ENCODE peak calls at places on chromosomes 16 and 17, in six cellular contexts. W is anterior cingulate cortex, S is fibroblast of lung, K is NCI-H2081, R is NT2/D1, U is HS-5. T is an unnamed sample.

GRCh38 chr16:88014201-88014781 is 63.1 kb downstream of the BANP start:
- DNase-seq in W (no peak), K (no peak), R (no peak), S (peak), U (no peak), T (no peak)

GRCh38 chr17:39235555-39236221 is 9.9 kb upstream of the STAC2 start:
- DNase-seq in R (peak), S (peak), K (peak), U (no peak), W (no peak), T (no peak)

GRCh38 chr17:41773190-41773588 is 13.3 kb downstream of the JUP start:
- DNase-seq in S (peak), U (peak), R (no peak), W (no peak), K (no peak), T (peak)

GRCh38 chr17:12580640-12581039 is 85.0 kb upstream of the MYOCD start:
- DNase-seq in U (no peak), W (no peak), S (peak), K (no peak), R (no peak), T (no peak)

GRCh38 chr17:48597775-48598631 is 4.4 kb upstream of the HOXB5 start:
- DNase-seq in K (no peak), R (no peak), U (no peak), W (no peak), S (peak), T (no peak)

GRCh38 chr17:34163681-34164080 is 91.4 kb upstream of the CCL2 start:
- DNase-seq in S (peak), U (no peak), K (no peak), R (no peak), W (no peak), T (no peak)

GRCh38 chr17:2797632-2798031 is 1.4 kb downstream of the RAP1GAP2 start:
- DNase-seq in U (no peak), W (no peak), R (no peak), K (peak), S (no peak), T (no peak)

GRCh38 chr17:61321344-61321743 is 78.3 kb upstream of the TBX2 start:
- DNase-seq in W (no peak), U (no peak), K (no peak), S (no peak), R (no peak), T (no peak)

GRCh38 chr16:1325261-1325660 is 8.2 kb upstream of the BAIAP3 start:
- DNase-seq in W (no peak), S (no peak), R (no peak), U (no peak), K (no peak), T (no peak)

GRCh38 chr16:17471745-17472075 is 950 bp upstream of the XYLT1 start:
- DNase-seq in W (no peak), S (peak), U (no peak), K (no peak), R (no peak), T (peak)

GRCh38 chr17:30550512-30551273 is 73.5 kb downstream of the GOSR1 start:
- DNase-seq in W (no peak), U (no peak), S (peak), R (no peak), K (no peak), T (no peak)

GRCh38 chr17:79629548-79630049 is 18.7 kb upstream of the RBFOX3 start:
- DNase-seq in U (no peak), S (no peak), W (no peak), R (no peak), K (no peak), T (no peak)

GRCh38 chr17:79154951-79155557 is 80.4 kb downstream of the ENGASE start:
- DNase-seq in W (no peak), K (no peak), S (no peak), R (no peak), U (no peak), T (no peak)

GRCh38 chr16:27083861-27084261 is 17.1 kb downstream of the C16orf82 start:
- DNase-seq in K (no peak), S (no peak), U (no peak), R (peak), W (no peak), T (no peak)

GRCh38 chr16:63702981-63703590 is 1418.8 kb downstream of the CDH11 start:
- DNase-seq in W (no peak), S (no peak), R (no peak), U (no peak), K (no peak), T (no peak)

GRCh38 chr16:30764086-30764485 is 2.0 kb downstream of the RNF40 start:
- DNase-seq in U (no peak), W (no peak), K (no peak), R (no peak), S (no peak), T (no peak)

GRCh38 chr17:16371742-16372141 is 9.1 kb upstream of the UBB start:
- DNase-seq in R (no peak), K (no peak), S (peak), W (no peak), U (peak), T (no peak)

GRCh38 chr17:80539022-80539421 is 5.6 kb upstream of the RPTOR start:
- DNase-seq in U (no peak), K (no peak), S (no peak), W (no peak), R (no peak), T (no peak)

GRCh38 chr17:48100591-48101011 is 677 bp downstream of the CBX1 start:
- DNase-seq in K (peak), S (peak), W (no peak), U (peak), R (peak), T (no peak)

GRCh38 chr16:65392831-65393565 is 271.1 kb upstream of the CDH11 start:
- DNase-seq in R (no peak), K (no peak), W (no peak), U (no peak), S (peak), T (no peak)

GRCh38 chr16:24984903-24985675 is 30.1 kb downstream of the ARHGAP17 start:
- DNase-seq in K (no peak), W (no peak), U (no peak), R (no peak), S (no peak), T (no peak)

GRCh38 chr17:75738218-75738802 is 17.1 kb downstream of the ITGB4 start:
- DNase-seq in W (no peak), R (no peak), U (no peak), S (no peak), K (no peak), T (no peak)

GRCh38 chr16:1932050-1933028 is 10.7 kb downstream of the MSRB1 start:
- DNase-seq in S (peak), U (no peak), K (no peak), R (no peak), W (no peak), T (no peak)